ENCODE peak calls at places on chromosomes 5 and 9, in eight cellular contexts. Q is HCT116, J is Peyer's patch, C is upper lobe of left lung, U is heart left ventricle, M is esophagus squamous epithelium, G is IMR-90, Z is transverse colon. Y is an unnamed sample.

GRCh38 chr5:44987026-44987425 is 178.3 kb downstream of the MRPS30 start:
- DNase-seq in C (no peak), Q (no peak), Z (no peak), U (no peak), M (no peak), J (no peak), G (no peak), Y (peak)

GRCh38 chr5:66326276-66326675 is 182.2 kb downstream of the SREK1 start:
- DNase-seq in U (no peak), Z (no peak), M (no peak), J (no peak), Q (no peak), C (no peak), G (no peak), Y (no peak)

GRCh38 chr5:175383350-175383749 is 60.6 kb downstream of the DRD1 start:
- DNase-seq in U (no peak), M (no peak), G (no peak), Q (no peak), C (no peak), Z (no peak), J (no peak), Y (no peak)

GRCh38 chr5:142984016-142984415 is 213.8 kb downstream of the ARHGAP26 start:
- DNase-seq in Q (no peak), U (no peak), C (no peak), J (no peak), G (peak), M (no peak), Z (no peak), Y (no peak)

GRCh38 chr9:125897481-125897880 is 150.3 kb downstream of the PBX3 start:
- DNase-seq in U (no peak), G (no peak), J (no peak), Q (no peak), M (no peak), Z (no peak), C (no peak), Y (no peak)

GRCh38 chr5:33403187-33403586 is 37.6 kb upstream of the TARS1 start:
- DNase-seq in C (no peak), J (no peak), M (no peak), G (no peak), Q (no peak), Z (no peak), U (no peak), Y (no peak)

GRCh38 chr5:116002116-116002906 is 30.0 kb upstream of the ARL14EPL start:
- DNase-seq in U (no peak), J (no peak), Q (no peak), M (no peak), C (no peak), Z (no peak), G (peak), Y (no peak)

GRCh38 chr5:65394078-65394477 is 87.6 kb downstream of the ADAMTS6 start:
- DNase-seq in G (peak), M (no peak), U (no peak), Q (no peak), J (no peak), Z (peak), C (no peak), Y (peak)

GRCh38 chr5:168578006-168578405 is 1.2 kb downstream of the PANK3 start:
- DNase-seq in Q (no peak), J (no peak), U (no peak), Z (no peak), M (no peak), C (no peak), G (peak), Y (no peak)

GRCh38 chr9:114696814-114697544 is 15.0 kb upstream of the TEX48 start:
- DNase-seq in J (no peak), G (peak), U (no peak), M (no peak), C (no peak), Q (no peak), Z (no peak), Y (no peak)

GRCh38 chr9:35489313-35490154 is at the start of gene RUSC2:
- DNase-seq in M (no peak), J (peak), U (peak), Q (peak), G (peak), Z (peak), C (peak), Y (peak)

GRCh38 chr9:129076640-129077037 is 4.3 kb upstream of the DOLPP1 start:
- DNase-seq in G (no peak), U (peak), C (no peak), Z (no peak), Q (no peak), J (no peak), M (no peak), Y (no peak)

GRCh38 chr5:2656186-2656585 is 95.3 kb downstream of the IRX2 start:
- DNase-seq in C (no peak), G (peak), M (no peak), U (no peak), J (no peak), Z (no peak), Q (no peak), Y (no peak)

GRCh38 chr5:158976035-158976434 is 123.7 kb downstream of the EBF1 start:
- DNase-seq in J (no peak), G (peak), Z (no peak), C (no peak), U (no peak), Q (no peak), M (no peak), Y (no peak)

GRCh38 chr5:41721521-41721920 is 148.7 kb downstream of the OXCT1 start:
- DNase-seq in Q (no peak), U (no peak), G (peak), M (no peak), Z (no peak), C (no peak), J (no peak), Y (no peak)

GRCh38 chr5:38719916-38720315 is 125.9 kb upstream of the OSMR start:
- DNase-seq in Q (no peak), M (no peak), U (no peak), C (no peak), J (no peak), Z (no peak), G (peak), Y (no peak)

GRCh38 chr9:34555002-34555348 is 32.2 kb upstream of the ENHO start:
- DNase-seq in G (no peak), J (peak), M (no peak), Q (no peak), C (peak), U (no peak), Z (no peak), Y (no peak)

GRCh38 chr5:113058269-113058668 is 81.7 kb downstream of the DCP2 start:
- DNase-seq in J (no peak), G (no peak), Q (no peak), U (no peak), M (no peak), Z (no peak), C (no peak), Y (no peak)

GRCh38 chr5:64285188-64286130 is 119.8 kb downstream of the RNF180 start:
- DNase-seq in C (no peak), U (no peak), G (no peak), M (no peak), Q (no peak), J (peak), Z (no peak), Y (no peak)

GRCh38 chr9:77952641-77953341 is 78.8 kb downstream of the GNAQ start:
- DNase-seq in Z (no peak), M (no peak), U (no peak), C (no peak), J (no peak), G (peak), Q (no peak), Y (no peak)

GRCh38 chr5:138927979-138928378 is 52.8 kb upstream of the LRRTM2 start:
- DNase-seq in C (peak), Q (no peak), G (peak), J (peak), Z (peak), M (no peak), U (peak), Y (peak)

GRCh38 chr5:141199359-141200235 is at the start of gene PCDHB11:
- DNase-seq in M (no peak), Q (no peak), Z (no peak), G (no peak), C (no peak), U (no peak), J (no peak), Y (no peak)

GRCh38 chr9:128972956-128973355 is 25.5 kb downstream of the NUP188 start:
- DNase-seq in M (no peak), U (no peak), Z (no peak), Q (no peak), G (peak), C (no peak), J (no peak), Y (no peak)

GRCh38 chr5:134784241-134784920 is 25.8 kb downstream of the DDX46 start:
- DNase-seq in Z (no peak), Q (no peak), U (no peak), C (no peak), M (no peak), J (no peak), G (peak), Y (no peak)

GRCh38 chr9:133534346-133535284 is at the start of gene ADAMTSL2:
- DNase-seq in M (no peak), Q (no peak), U (peak), G (peak), J (peak), C (peak), Z (peak), Y (peak)

GRCh38 chr5:153952893-153953292 is 85.8 kb downstream of the FAM114A2 start:
- DNase-seq in J (no peak), M (no peak), Z (no peak), U (no peak), Q (no peak), G (no peak), C (no peak), Y (no peak)

GRCh38 chr5:31186672-31187267 is 6.7 kb upstream of the CDH6 start:
- DNase-seq in Q (peak), J (no peak), C (no peak), U (no peak), G (peak), M (no peak), Z (no peak), Y (no peak)

GRCh38 chr9:128067898-128068655 is at the start of gene SLC25A25:
- DNase-seq in C (peak), Q (peak), U (peak), J (peak), Z (peak), M (peak), G (peak), Y (peak)

GRCh38 chr5:1139806-1140187 is 27.9 kb upstream of the SLC12A7 start:
- DNase-seq in C (no peak), Q (no peak), J (no peak), Z (no peak), G (no peak), U (no peak), M (no peak), Y (no peak)

GRCh38 chr5:166845044-166845443 is 1446.4 kb upstream of the WWC1 start:
- DNase-seq in Q (no peak), G (no peak), Z (no peak), C (no peak), J (no peak), U (no peak), M (no peak), Y (peak)

GRCh38 chr5:116674881-116675627 is 100.4 kb upstream of the SEMA6A start:
- DNase-seq in Q (no peak), M (no peak), J (no peak), U (no peak), C (no peak), G (no peak), Z (no peak), Y (peak)

GRCh38 chr9:5326893-5327548 is 12.7 kb downstream of the RLN1 start:
- DNase-seq in Z (no peak), Q (no peak), G (peak), U (no peak), J (no peak), M (no peak), C (no peak), Y (peak)

GRCh38 chr5:121160591-121160990 is 691.1 kb upstream of the FTMT start:
- DNase-seq in C (no peak), J (no peak), G (no peak), Z (no peak), Q (no peak), U (no peak), M (no peak), Y (no peak)
- H3K4me3 ChIP-seq in C (no peak), J (no peak), G (no peak), Z (no peak), Q (no peak), U (no peak), M (no peak), Y (no peak)

GRCh38 chr5:163809480-163809879 is 304.1 kb downstream of the MAT2B start:
- DNase-seq in J (no peak), Q (no peak), C (no peak), U (no peak), G (peak), Z (no peak), M (no peak), Y (no peak)
- TF ChIP-seq CTCF in J (no peak), Q (no peak), C (no peak), U (no peak), G (peak), Z (no peak), M (no peak), Y (no peak)

DNA sequence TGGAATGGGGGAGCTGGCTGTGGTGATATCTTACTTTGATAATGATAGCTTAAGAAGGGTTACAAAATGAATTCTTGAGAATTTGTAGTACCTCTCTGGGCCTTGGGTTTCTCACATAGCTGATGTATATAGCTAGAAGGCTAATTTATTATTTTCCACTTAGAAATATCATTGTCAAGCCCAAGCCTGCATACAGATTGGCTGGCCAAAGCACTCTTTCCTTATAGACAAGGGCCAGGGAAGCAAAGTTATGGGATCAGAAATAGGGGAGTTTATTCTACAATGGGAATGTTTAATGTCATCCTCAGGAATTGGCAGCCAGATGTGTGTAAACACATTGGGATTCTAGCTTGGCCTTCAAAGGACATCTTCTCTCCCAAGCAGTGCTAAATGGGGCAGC is 457.1 kb downstream of the ARHGEF28 start:
- DNase-seq in C (no peak), Z (no peak), J (no peak), M (no peak), Q (no peak), G (no peak), U (no peak), Y (no peak)
- TF ChIP-seq POLR2A in C (no peak), Z (no peak), J (no peak), M (no peak), Q (no peak), G (no peak), U (no peak), Y (no peak)

DNA sequence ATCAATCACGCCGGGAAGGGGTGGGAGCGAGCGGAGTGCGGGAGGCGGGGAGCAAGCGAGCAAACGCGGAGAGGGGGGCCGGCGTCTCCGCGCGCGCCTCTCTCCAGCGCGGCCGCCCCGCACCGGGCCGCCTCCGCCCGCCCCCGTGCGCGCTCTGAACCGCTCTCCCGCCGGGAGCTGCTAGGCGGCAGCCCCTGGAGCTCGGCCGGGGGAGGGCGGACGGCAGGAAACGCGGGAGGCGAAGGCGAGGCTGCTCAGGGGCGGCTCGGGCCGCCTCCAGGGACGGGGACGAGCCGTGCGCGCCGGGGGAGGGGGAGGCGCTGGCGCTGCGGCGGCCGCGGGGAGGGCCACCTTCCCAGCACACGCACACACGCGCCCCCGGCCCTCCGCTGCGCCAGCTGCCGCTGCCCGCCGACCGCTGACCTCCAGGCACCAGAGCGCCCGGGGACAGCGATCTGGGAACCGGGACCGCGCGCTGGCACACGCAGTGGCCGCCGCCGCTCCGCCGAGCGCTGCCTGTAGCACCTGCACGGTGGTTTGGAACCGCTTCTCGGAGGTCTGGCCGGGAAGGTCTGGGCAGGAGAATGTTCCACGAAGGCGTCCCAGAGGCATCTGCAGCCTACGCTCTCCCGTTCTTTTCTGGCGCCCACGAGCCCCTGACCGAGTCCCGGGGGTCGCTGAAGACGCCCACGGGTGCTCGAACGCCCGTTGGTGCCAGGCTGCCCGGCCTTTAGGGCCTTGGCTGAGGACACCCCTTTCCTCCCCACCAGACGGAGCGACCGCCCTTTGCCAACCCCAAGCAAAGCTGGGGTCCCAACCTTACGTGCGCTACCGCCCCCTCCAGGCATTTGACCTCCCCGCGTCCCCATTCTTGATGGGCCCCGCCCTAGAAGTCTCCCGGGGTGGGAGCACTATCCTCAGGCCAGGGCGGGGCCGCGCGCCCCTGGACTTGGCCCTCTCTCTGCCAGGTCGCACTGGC is at the start of gene GABBR2:
- DNase-seq in Q (no peak), J (no peak), Z (no peak), G (peak), C (peak), M (no peak), U (no peak), Y (no peak)
- H3K4me3 ChIP-seq in Q (no peak), J (peak), Z (no peak), G (peak), C (peak), M (peak), U (peak), Y (no peak)

DNA sequence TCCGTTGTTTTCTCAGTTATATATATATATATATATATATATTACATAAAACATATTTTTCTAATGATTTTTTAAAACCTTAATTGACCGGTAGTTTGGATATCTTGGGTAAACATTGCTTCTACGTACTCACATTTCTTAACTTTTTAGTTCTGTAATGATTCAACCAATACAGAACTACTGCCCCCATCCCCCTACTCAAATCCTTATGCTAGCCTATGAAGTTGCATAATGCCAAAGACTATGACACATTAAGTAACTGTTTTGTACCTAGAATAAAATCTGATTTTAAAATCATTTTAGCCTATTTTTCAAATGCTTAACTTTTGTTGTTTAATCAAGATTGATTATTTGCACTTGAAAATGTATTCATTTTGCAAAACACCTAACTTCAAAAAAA is 4.4 kb upstream of the FST start:
- DNase-seq in C (no peak), G (no peak), Q (no peak), U (no peak), J (no peak), M (no peak), Z (no peak), Y (no peak)
- TF ChIP-seq CTCF in C (no peak), G (no peak), Q (no peak), U (no peak), J (no peak), M (no peak), Z (no peak), Y (no peak)

DNA sequence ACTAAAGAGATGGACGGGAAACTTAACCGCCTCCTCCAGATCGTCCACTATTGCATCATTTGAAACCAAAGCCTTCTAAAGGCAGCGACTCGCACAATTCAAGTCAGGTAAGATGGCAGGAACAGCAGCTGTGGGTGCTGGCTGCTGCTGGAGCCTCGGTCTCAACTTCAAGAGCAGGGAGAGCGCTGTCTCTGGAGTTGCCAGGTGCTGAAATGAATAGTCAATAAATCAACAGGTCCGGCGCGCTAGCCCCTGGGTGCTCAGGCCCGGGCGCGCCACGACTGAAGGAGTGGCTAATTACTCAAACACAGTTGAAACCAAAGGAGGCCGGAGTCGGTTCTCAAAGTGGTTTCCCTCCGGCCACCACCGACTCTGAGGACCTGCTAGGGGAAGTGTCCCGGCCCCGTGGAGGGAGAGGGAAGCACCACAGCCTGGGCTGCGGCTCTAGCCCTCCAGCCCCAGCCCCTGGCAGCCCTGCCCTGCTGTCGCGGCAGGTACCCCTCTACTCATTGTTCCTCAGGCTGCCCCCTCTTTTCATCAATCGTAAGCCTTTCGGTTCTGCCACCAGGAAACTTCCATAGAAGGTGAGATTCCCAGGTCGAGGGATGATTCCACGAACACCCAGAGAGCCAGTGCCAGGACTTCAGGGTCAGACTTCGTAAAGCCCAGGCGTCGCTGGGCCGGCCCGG is 804 bp downstream of the TTC39B start:
- DNase-seq in Q (no peak), G (peak), J (peak), U (peak), C (peak), M (peak), Z (peak), Y (peak)
- TF ChIP-seq POLR2A in Q (no peak), G (no peak), J (no peak), U (no peak), C (no peak), M (no peak), Z (peak), Y (no peak)

GRCh38 chr5:107813559-107813958 is 142.8 kb upstream of the EFNA5 start:
- DNase-seq in G (no peak), U (no peak), Z (no peak), C (no peak), J (no peak), M (no peak), Q (no peak), Y (no peak)
- H3K4me3 ChIP-seq in G (no peak), U (no peak), Z (no peak), C (no peak), J (no peak), M (no peak), Q (no peak), Y (no peak)

GRCh38 chr5:177496111-177497010 is 1.0 kb downstream of the PDLIM7 start:
- DNase-seq in Q (peak), M (no peak), Z (peak), J (no peak), U (peak), G (peak), C (peak), Y (peak)
- TF ChIP-seq CTCF in Q (peak), M (peak), Z (peak), J (no peak), U (no peak), G (peak), C (no peak), Y (peak)

DNA sequence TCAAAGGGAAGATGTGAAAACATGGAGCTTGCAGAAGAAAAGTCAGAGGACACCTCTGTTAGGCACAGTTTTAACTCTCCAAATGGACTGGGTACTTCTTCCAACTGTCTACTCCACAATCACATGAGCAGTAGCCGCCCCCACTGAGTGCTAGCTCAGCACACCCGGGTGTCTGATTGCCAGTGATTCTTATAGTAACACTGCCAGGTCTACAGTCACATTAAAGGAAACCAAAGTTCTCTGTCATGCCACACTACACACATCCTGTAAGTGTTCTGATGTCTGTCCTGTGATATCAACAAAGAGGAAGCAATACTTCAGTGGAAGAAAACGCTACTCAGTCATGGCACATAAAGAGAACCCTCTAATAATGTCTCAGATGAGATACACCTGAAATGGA is at the start of gene HAVCR2:
- DNase-seq in C (no peak), U (no peak), J (no peak), G (no peak), Z (peak), Q (no peak), M (no peak), Y (peak)
- TF ChIP-seq POLR2A in C (no peak), U (no peak), J (no peak), G (no peak), Z (peak), Q (no peak), M (no peak), Y (no peak)

GRCh38 chr5:177470759-177471536 is 2.5 kb downstream of the DBN1 start:
- DNase-seq in G (no peak), Z (no peak), U (no peak), Q (no peak), C (no peak), M (no peak), J (no peak), Y (no peak)
- H3K4me3 ChIP-seq in G (peak), Z (no peak), U (peak), Q (no peak), C (no peak), M (no peak), J (no peak), Y (no peak)

Y was measured in thyroid gland.